ENCODE peak calls at places on chromosomes 16 and 17, in five cellular contexts. D is SK-N-SH, Q is GM12878, H is H1, P is GM12891. X is an unnamed sample.

GRCh38 chr17:40486513-40487370 is 14.7 kb downstream of the TNS4 start:
- DNase-seq in Q (no peak), H (no peak), P (no peak), D (no peak), X (no peak)

GRCh38 chr16:56450275-56450889 is 750 bp downstream of the NUDT21 start:
- DNase-seq in H (no peak), Q (no peak), D (peak; percentile 32), P (no peak), X (no peak)

GRCh38 chr17:68299817-68300216 is 8.5 kb downstream of the ARSG start:
- DNase-seq in H (no peak), Q (no peak), P (no peak), D (no peak), X (no peak)

GRCh38 chr17:50596191-50597037 is 35.9 kb downstream of the CACNA1G start:
- DNase-seq in Q (no peak), D (no peak), P (no peak), H (peak; percentile 38), X (no peak)

GRCh38 chr17:69539781-69540319 is 125.4 kb downstream of the MAP2K6 start:
- DNase-seq in Q (no peak), D (no peak), H (no peak), P (no peak), X (no peak)

GRCh38 chr16:80948886-80949502 is 57.7 kb downstream of the CMC2 start:
- DNase-seq in P (peak; percentile 35), D (peak; percentile 44), H (no peak), Q (no peak), X (no peak)

GRCh38 chr16:66925322-66925840 is at the start of gene RRAD:
- DNase-seq in H (no peak), Q (no peak), P (no peak), D (no peak), X (no peak)

GRCh38 chr16:89909777-89910716 is 8.6 kb upstream of the MC1R start:
- DNase-seq in D (peak; percentile 92), H (no peak), P (peak; percentile 92), Q (no peak), X (peak; percentile 85)

GRCh38 chr16:48153689-48154265 is 2.0 kb downstream of the ABCC12 start:
- DNase-seq in H (no peak), P (no peak), Q (no peak), D (no peak), X (no peak)

GRCh38 chr16:1286492-1287094 is 22.8 kb upstream of the UBE2I start:
- DNase-seq in P (no peak), H (no peak), D (no peak), Q (no peak), X (no peak)

GRCh38 chr16:47142469-47143328 is 1.0 kb downstream of the NETO2 start:
- DNase-seq in D (peak; percentile 77), Q (no peak), H (no peak), P (peak; percentile 23), X (peak; percentile 29)

GRCh38 chr16:50448981-50449380 is 80.2 kb upstream of the BRD7 start:
- DNase-seq in H (no peak), P (no peak), Q (no peak), D (no peak), X (no peak)

GRCh38 chr16:78705694-78706093 is 606.2 kb downstream of the WWOX start:
- DNase-seq in H (no peak), Q (peak; percentile 9), P (no peak), D (peak; percentile 4), X (no peak)

GRCh38 chr16:27349276-27349675 is 35.5 kb downstream of the IL4R start:
- DNase-seq in D (no peak), P (no peak), Q (no peak), H (no peak), X (no peak)

GRCh38 chr17:54876656-54877195 is 23.9 kb upstream of the TOM1L1 start:
- DNase-seq in P (no peak), Q (no peak), D (no peak), H (no peak), X (no peak)

GRCh38 chr16:64589836-64590235 is 532.0 kb downstream of the CDH11 start:
- DNase-seq in H (no peak), Q (no peak), P (no peak), D (no peak), X (no peak)

GRCh38 chr17:80956321-80957190 is 35.1 kb upstream of the CHMP6 start:
- DNase-seq in H (no peak), P (no peak), D (no peak), Q (no peak), X (no peak)

GRCh38 chr17:32533296-32533695 is 46.5 kb downstream of the CDK5R1 start:
- DNase-seq in P (no peak), Q (no peak), D (no peak), H (no peak), X (no peak)

GRCh38 chr17:77304051-77304745 is 163.4 kb downstream of the SEC14L1 start:
- DNase-seq in Q (no peak), D (peak; percentile 58), P (no peak), H (no peak), X (no peak)

GRCh38 chr17:72422505-72423285 is 301.9 kb downstream of the SOX9 start:
- DNase-seq in P (peak; percentile 30), H (no peak), Q (peak; percentile 94), D (peak; percentile 71), X (peak; percentile 41)

GRCh38 chr17:42525221-42525620 is 10.8 kb upstream of the NAGLU start:
- DNase-seq in D (no peak), Q (no peak), P (no peak), H (no peak), X (no peak)

GRCh38 chr17:76529224-76529642 is 8.3 kb downstream of the CYGB start:
- DNase-seq in H (no peak), D (peak; percentile 83), P (no peak), Q (no peak), X (no peak)

GRCh38 chr17:81317436-81317821 is 22.3 kb upstream of the SLC38A10 start:
- DNase-seq in P (no peak), D (no peak), Q (no peak), H (no peak), X (no peak)

GRCh38 chr17:77882481-77883212 is 75.9 kb upstream of the TNRC6C start:
- DNase-seq in Q (peak; percentile 60), H (no peak), D (no peak), P (no peak), X (peak; percentile 52)

GRCh38 chr17:40854175-40854814 is 12.7 kb downstream of the KRT12 start:
- DNase-seq in D (no peak), Q (no peak), P (no peak), H (no peak), X (no peak)

GRCh38 chr17:19744922-19745757 is 3.0 kb downstream of the ALDH3A1 start:
- DNase-seq in P (peak; percentile 92), H (peak; percentile 86), D (peak; percentile 95), Q (no peak), X (peak; percentile 89)

GRCh38 chr16:67928147-67928546 is 3.5 kb downstream of the CTRL start:
- DNase-seq in Q (no peak), D (no peak), P (no peak), H (no peak), X (no peak)

GRCh38 chr17:44642861-44643260 is 13.4 kb upstream of the MEIOC start:
- DNase-seq in H (no peak), P (no peak), D (no peak), Q (no peak), X (no peak)

GRCh38 chr16:23342083-23342640 is 40.1 kb downstream of the SCNN1B start:
- DNase-seq in Q (no peak), P (no peak), H (no peak), D (no peak), X (no peak)

GRCh38 chr17:4499431-4500187 is 928 bp downstream of the SPNS2 start:
- DNase-seq in P (no peak), H (no peak), D (peak; percentile 75), Q (no peak), X (no peak)

GRCh38 chr17:58172369-58173071 is 5.7 kb downstream of the OR4D2 start:
- DNase-seq in D (peak; percentile 62), P (no peak), H (no peak), Q (peak; percentile 3), X (no peak)

GRCh38 chr16:3744018-3744417 is 26.7 kb upstream of the TRAP1 start:
- DNase-seq in H (no peak), P (no peak), Q (no peak), D (no peak), X (no peak)

GRCh38 chr17:9916108-9916507 is 11.0 kb upstream of the RCVRN start:
- DNase-seq in P (no peak), Q (no peak), D (no peak), H (no peak), X (no peak)

GRCh38 chr17:40791808-40792436 is 7.8 kb downstream of the KRT28 start:
- DNase-seq in P (no peak), Q (no peak), H (no peak), D (peak; percentile 15), X (no peak)

GRCh38 chr16:77231047-77231446 is 31.8 kb downstream of the SYCE1L start:
- DNase-seq in Q (no peak), H (no peak), P (no peak), D (no peak), X (no peak)

GRCh38 chr16:55051571-55051970 is 120.9 kb downstream of the IRX5 start:
- DNase-seq in H (no peak), Q (no peak), P (no peak), D (no peak), X (no peak)
- TF ChIP-seq TAF1 in H (no peak), Q (no peak), P (no peak), D (no peak), X (no peak)

GRCh38 chr16:85330694-85331188 is 218.5 kb upstream of the CIBAR2 start:
- DNase-seq in Q (no peak), H (no peak), D (peak; percentile 80), P (peak; percentile 69), X (no peak)
- TF ChIP-seq TAF1 in Q (no peak), H (peak; percentile 34), D (no peak), P (no peak), X (no peak)

GRCh38 chr17:73500414-73500999 is 143.7 kb downstream of the SDK2 start:
- DNase-seq in D (no peak), P (no peak), H (no peak), Q (no peak), X (no peak)
- TF ChIP-seq TAF1 in D (no peak), P (no peak), H (no peak), Q (no peak), X (no peak)

GRCh38 chr16:28897826-28898225 is 19.5 kb downstream of the ATP2A1 start:
- DNase-seq in Q (no peak), H (no peak), D (no peak), P (no peak), X (no peak)

GRCh38 chr16:28898942-28899341 is 20.7 kb downstream of the ATP2A1 start:
- DNase-seq in Q (no peak), H (no peak), P (no peak), D (no peak), X (no peak)

GRCh38 chr16:28899882-28900600 is 21.8 kb downstream of the ATP2A1 start:
- DNase-seq in D (no peak), H (no peak), Q (no peak), P (no peak), X (no peak)

GRCh38 chr16:28900601-28901000 is 22.3 kb downstream of the ATP2A1 start:
- DNase-seq in Q (no peak), D (no peak), H (no peak), P (no peak), X (no peak)

GRCh38 chr16:28898266-28898665 is 20.0 kb downstream of the ATP2A1 start:
- DNase-seq in Q (no peak), P (no peak), D (no peak), H (no peak), X (no peak)
- TF ChIP-seq TAF1 in Q (no peak), P (no peak), D (no peak), H (no peak), X (no peak)

X was measured in GM12892.